ENCODE peak calls at places on chromosomes 13 and 19, in seven cellular contexts. P is transverse colon, I is body of pancreas, H is tibial nerve, B is esophagus squamous epithelium, A is GM12891, R is A549. L is an unnamed sample.

GRCh38 chr19:1725100-1726064 is 27.9 kb upstream of the ONECUT3 start:
- DNase-seq in B (no peak), I (peak; percentile 69), A (peak; percentile 70), H (peak; percentile 5), R (peak; percentile 85), P (peak; percentile 12), L (peak; percentile 44)

GRCh38 chr19:56720281-56720680 is 48.7 kb upstream of the ZNF835 start:
- DNase-seq in H (peak; percentile 5), P (no peak), I (no peak), A (no peak), R (no peak), B (no peak), L (no peak)

GRCh38 chr13:49625392-49626137 is 2.7 kb upstream of the ARL11 start:
- DNase-seq in H (no peak), R (no peak), I (peak; percentile 45), P (peak; percentile 75), B (no peak), A (no peak), L (peak; percentile 29)

GRCh38 chr13:64529874-64530485 is 2700.2 kb downstream of the PCDH9 start:
- DNase-seq in A (peak; percentile 2), H (no peak), P (no peak), I (no peak), B (no peak), R (peak; percentile 1), L (no peak)

GRCh38 chr13:114259374-114259773 is 22.0 kb upstream of the UPF3A start:
- DNase-seq in H (no peak), B (no peak), P (no peak), I (no peak), A (no peak), R (no peak), L (no peak)

GRCh38 chr19:19575411-19575810 is 37.3 kb downstream of the CILP2 start:
- DNase-seq in H (no peak), B (no peak), A (no peak), R (no peak), P (no peak), I (no peak), L (no peak)

GRCh38 chr13:70415141-70415540 is 306.9 kb upstream of the KLHL1 start:
- DNase-seq in H (no peak), I (no peak), B (no peak), A (no peak), R (no peak), P (no peak), L (no peak)

GRCh38 chr13:33328691-33329090 is 43.1 kb upstream of the STARD13 start:
- DNase-seq in H (no peak), P (no peak), B (no peak), A (no peak), R (no peak), I (no peak), L (no peak)

GRCh38 chr13:96492758-96493157 is 402.9 kb downstream of the HS6ST3 start:
- DNase-seq in H (no peak), B (no peak), R (no peak), A (no peak), I (peak; percentile 50), P (no peak), L (no peak)

GRCh38 chr19:17873661-17874422 is 2.1 kb downstream of the SLC5A5 start:
- DNase-seq in I (no peak), B (no peak), R (peak; percentile 49), P (peak; percentile 53), A (peak; percentile 90), H (no peak), L (peak; percentile 38)

GRCh38 chr13:29569253-29570057 is 26.0 kb downstream of the SLC7A1 start:
- DNase-seq in R (no peak), H (no peak), I (peak; percentile 71), P (peak; percentile 43), B (no peak), A (no peak), L (no peak)

GRCh38 chr13:59346861-59347470 is 816.8 kb downstream of the DIAPH3 start:
- DNase-seq in P (no peak), B (no peak), A (no peak), I (peak; percentile 56), H (no peak), R (no peak), L (no peak)

GRCh38 chr13:102587916-102588315 is 8.9 kb upstream of the TPP2 start:
- DNase-seq in H (no peak), A (no peak), I (no peak), B (no peak), P (no peak), R (no peak), L (no peak)

GRCh38 chr19:56900573-56901097 is 60.1 kb upstream of the PEG3 start:
- DNase-seq in A (no peak), R (no peak), I (no peak), H (no peak), B (no peak), P (no peak), L (no peak)

GRCh38 chr13:111664696-111665095 is 344.3 kb downstream of the TEX29 start:
- DNase-seq in I (no peak), R (no peak), P (no peak), H (no peak), A (no peak), B (no peak), L (no peak)

GRCh38 chr13:74132152-74132767 is 1.9 kb downstream of the KLF12 start:
- DNase-seq in H (no peak), B (no peak), I (no peak), P (no peak), R (no peak), A (no peak), L (no peak)

GRCh38 chr19:13260883-13261653 is 110.9 kb downstream of the IER2 start:
- DNase-seq in H (peak; percentile 8), A (peak; percentile 65), P (no peak), R (peak; percentile 58), B (no peak), I (no peak), L (peak; percentile 84)

GRCh38 chr13:51539887-51540286 is 44.4 kb upstream of the WDFY2 start:
- DNase-seq in P (no peak), R (no peak), H (no peak), A (no peak), I (no peak), B (no peak), L (no peak)

GRCh38 chr13:103430368-103430767 is 364.2 kb upstream of the SLC10A2 start:
- DNase-seq in R (no peak), I (no peak), A (no peak), B (no peak), P (no peak), H (no peak), L (no peak)

GRCh38 chr19:12800873-12801465 is 631 bp downstream of the PRDX2 start:
- DNase-seq in P (no peak), R (no peak), B (no peak), A (no peak), H (no peak), I (peak; percentile 52), L (no peak)

GRCh38 chr19:44704982-44705381 is 6.0 kb downstream of the CEACAM16 start:
- DNase-seq in A (no peak), B (no peak), I (no peak), R (no peak), P (no peak), H (no peak), L (no peak)

GRCh38 chr19:10454267-10454666 is 33.9 kb downstream of the PDE4A start:
- DNase-seq in H (no peak), I (no peak), R (no peak), A (peak; percentile 43), P (no peak), B (no peak), L (no peak)

GRCh38 chr13:112962396-112962795 is 6.6 kb upstream of the MCF2L start:
- DNase-seq in I (no peak), P (peak; percentile 3), A (no peak), H (no peak), B (no peak), R (no peak), L (no peak)

GRCh38 chr13:25116044-25116443 is 20.1 kb downstream of the PABPC3 start:
- DNase-seq in B (no peak), H (no peak), A (no peak), R (no peak), P (no peak), I (no peak), L (no peak)

DNA sequence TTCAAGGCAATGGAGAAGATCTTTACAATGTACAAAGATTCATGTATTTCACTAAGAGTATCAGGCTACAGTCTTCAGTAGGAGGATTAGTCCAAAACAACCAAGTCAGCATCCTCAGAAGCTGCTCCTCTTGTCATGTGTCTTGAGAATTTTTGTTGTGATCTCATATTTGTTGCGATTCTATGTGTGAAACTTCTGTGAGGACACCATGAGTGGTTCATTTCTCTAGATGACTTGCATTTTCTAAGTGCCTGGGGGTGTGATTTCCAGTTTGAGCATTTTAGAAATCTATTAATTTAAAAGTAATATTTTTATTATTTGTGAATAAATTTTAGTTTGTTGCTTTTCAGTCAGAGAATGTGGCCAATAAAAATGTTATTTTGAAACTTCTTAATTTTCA is 94.5 kb downstream of the RAP2A start:
- DNase-seq in B (no peak), A (no peak), P (no peak), R (no peak), I (no peak), H (no peak), L (no peak)
- TF ChIP-seq POLR2A in B (no peak), A (no peak), P (no peak), R (no peak), I (no peak), H (no peak), L (no peak)

GRCh38 chr19:40221858-40222619 is 3.9 kb upstream of the TTC9B start:
- DNase-seq in R (peak; percentile 100), A (peak; percentile 92), H (peak; percentile 80), P (peak; percentile 82), I (peak; percentile 86), B (no peak), L (peak; percentile 100)
- TF ChIP-seq POLR2A in R (no peak), A (no peak), H (no peak), P (no peak), I (no peak), B (no peak), L (no peak)

GRCh38 chr13:27790523-27790922 is 1.8 kb upstream of the GSX1 start:
- DNase-seq in B (no peak), I (no peak), P (no peak), R (no peak), A (no peak), H (no peak), L (no peak)
- TF ChIP-seq POLR2A in B (no peak), I (no peak), P (no peak), R (no peak), A (no peak), H (no peak), L (no peak)

GRCh38 chr19:32418155-32418554 is 12.6 kb downstream of the DPY19L3 start:
- DNase-seq in H (no peak), R (no peak), I (no peak), B (no peak), A (no peak), P (no peak), L (no peak)
- TF ChIP-seq POLR2A in H (no peak), R (no peak), I (no peak), B (no peak), A (no peak), P (no peak), L (no peak)